ENCODE peak calls at places on chromosome 4, in eight cellular contexts. H is A549, A is GM23338, F is K562, D is SK-N-SH, M is HepG2, R is HCT116, V is GM12878. L is an unnamed sample. For H3K4me1, the result is how much of the 10 kb centered on the place peaks cover.

GRCh38 chr4:47662975-47663374 is 174.9 kb downstream of the CORIN start:
- DNase-seq in H (peak), A (peak), F (peak), D (no peak), M (peak), R (peak), V (no peak), L (no peak)

GRCh38 chr4:94181815-94182214 is 25.9 kb upstream of the SMARCAD1 start:
- DNase-seq in H (no peak), A (no peak), F (no peak), D (no peak), M (no peak), R (no peak), V (no peak), L (no peak)

GRCh38 chr4:55337944-55338343 is 8.1 kb upstream of the SRD5A3 start:
- DNase-seq in H (no peak), A (no peak), F (no peak), D (no peak), M (no peak), R (no peak), V (no peak), L (no peak)

GRCh38 chr4:120052840-120053239 is 13.8 kb downstream of the MAD2L1 start:
- DNase-seq in H (peak), A (no peak), F (peak), D (no peak), M (no peak), R (no peak), V (no peak), L (no peak)

GRCh38 chr4:81896936-81897335 is 425.2 kb upstream of the RASGEF1B start:
- DNase-seq in H (no peak), A (no peak), F (no peak), D (no peak), M (no peak), R (no peak), V (no peak), L (no peak)

GRCh38 chr4:142913461-142914030 is 67.4 kb upstream of the INPP4B start:
- DNase-seq in H (no peak), A (no peak), F (no peak), D (no peak), M (no peak), R (no peak), V (no peak), L (no peak)

GRCh38 chr4:88587285-88587684 is 5.0 kb upstream of the HERC3 start:
- DNase-seq in H (no peak), A (no peak), F (no peak), D (no peak), M (no peak), R (no peak), V (no peak), L (no peak)

GRCh38 chr4:40247350-40247749 is 50.5 kb downstream of the RHOH start:
- DNase-seq in H (no peak), A (no peak), F (no peak), D (no peak), M (no peak), R (no peak), V (no peak), L (no peak)

GRCh38 chr4:7852568-7853185 is 87.0 kb downstream of the AFAP1 start:
- DNase-seq in H (no peak), A (no peak), F (no peak), D (no peak), M (no peak), R (no peak), V (no peak), L (no peak)

GRCh38 chr4:1357356-1358248 is 10.6 kb downstream of the UVSSA start:
- DNase-seq in H (no peak), A (no peak), F (no peak), D (no peak), M (no peak), R (no peak), V (no peak), L (no peak)

GRCh38 chr4:163256680-163257343 is 75.6 kb downstream of the NPY1R start:
- DNase-seq in H (no peak), A (no peak), F (no peak), D (no peak), M (peak), R (no peak), V (no peak), L (no peak)

GRCh38 chr4:147599764-147600163 is 17.4 kb upstream of the TMEM184C start:
- DNase-seq in H (no peak), A (no peak), F (no peak), D (no peak), M (no peak), R (no peak), V (no peak), L (no peak)

GRCh38 chr4:136355970-136356369 is 1176.3 kb downstream of the PCDH18 start:
- DNase-seq in H (no peak), A (peak), F (no peak), D (no peak), M (no peak), R (no peak), V (no peak), L (no peak)
- TF ChIP-seq CTCF in H (no peak), A (no peak), F (no peak), D (no peak), M (no peak), R (no peak), V (no peak), L (no peak)

DNA sequence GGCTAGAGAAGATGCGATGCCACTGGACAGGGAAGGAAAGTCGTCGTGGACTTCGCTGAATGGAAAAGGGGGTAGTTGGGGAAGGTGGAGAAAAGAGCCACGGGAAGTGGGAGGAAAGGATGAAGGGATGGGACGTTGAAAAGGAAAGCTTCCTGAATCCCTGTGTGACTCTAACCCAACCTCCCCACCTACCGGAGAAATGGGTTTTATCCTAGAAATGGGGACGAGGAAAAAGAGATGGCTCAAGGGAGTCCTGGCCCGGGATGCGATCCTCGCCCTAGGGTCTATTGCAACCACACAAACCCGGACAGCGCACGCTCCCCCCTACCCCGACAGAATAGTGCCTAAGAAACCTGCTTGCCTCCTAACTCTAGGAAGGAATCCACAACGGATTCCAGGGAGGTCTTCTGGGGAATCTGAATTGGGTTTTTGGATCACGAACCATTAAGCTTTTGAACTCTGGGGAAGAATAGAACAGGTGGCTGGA is 738 bp upstream of the TSPAN5 start:
- DNase-seq in H (peak), A (peak), F (no peak), D (no peak), M (no peak), R (no peak), V (no peak), L (no peak)
- H3K4me1 ChIP-seq in H (under half), A (half or more), F (under half), D (under half), M (under half), R (half or more), V (under half), L (under half)

GRCh38 chr4:178273168-178273567 is 830.9 kb upstream of the AGA start:
- DNase-seq in H (no peak), A (no peak), F (no peak), D (no peak), M (no peak), R (no peak), V (no peak), L (no peak)

GRCh38 chr4:178271386-178271785 is 829.1 kb upstream of the AGA start:
- DNase-seq in H (no peak), A (no peak), F (no peak), D (peak), M (no peak), R (no peak), V (no peak), L (no peak)

DNA sequence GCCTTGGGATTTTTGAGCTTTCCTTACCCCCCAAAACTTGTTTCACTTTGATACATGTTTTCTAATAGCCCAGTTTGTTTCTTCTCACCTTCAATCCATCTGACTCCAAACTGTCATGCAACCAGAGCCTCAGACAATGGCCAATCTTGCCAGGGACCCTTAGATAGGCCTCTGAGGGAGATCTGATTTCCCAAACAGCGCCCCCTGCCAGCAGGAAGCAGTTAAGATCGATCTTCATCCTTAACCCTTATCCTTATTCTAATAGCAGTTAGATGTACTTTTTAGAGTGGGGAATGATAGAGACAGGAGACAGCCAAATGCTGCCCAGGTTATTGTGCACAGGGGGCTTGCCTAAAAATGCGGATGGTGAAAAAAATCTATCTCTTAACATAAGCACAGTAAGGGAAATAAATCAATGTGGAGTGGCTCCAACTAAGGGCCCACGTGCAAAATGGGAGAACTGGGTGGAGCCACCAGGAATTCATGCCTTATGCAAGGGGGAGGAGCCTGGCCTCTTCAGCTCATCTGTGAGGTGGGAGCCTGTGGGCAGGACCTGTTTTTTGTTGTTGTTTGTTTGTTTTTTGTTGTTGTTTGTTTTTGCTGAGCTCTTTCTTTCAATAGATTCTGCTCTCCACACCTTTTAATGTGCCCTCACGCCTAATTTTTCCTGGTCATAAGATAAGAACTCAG is 833.6 kb upstream of the AGA start:
- DNase-seq in H (peak), A (peak), F (peak), D (peak), M (no peak), R (no peak), V (no peak), L (no peak)
- TF ChIP-seq REST in H (no peak), A (no peak), F (no peak), D (no peak), M (no peak), R (no peak), V (no peak), L (no peak)

GRCh38 chr4:101035522-101035921 is 311.8 kb downstream of the PPP3CA start:
- DNase-seq in H (no peak), A (peak), F (no peak), D (no peak), M (no peak), R (no peak), V (no peak), L (no peak)

GRCh38 chr4:101037938-101038413 is 309.4 kb downstream of the PPP3CA start:
- DNase-seq in H (no peak), A (no peak), F (no peak), D (no peak), M (no peak), R (no peak), V (no peak), L (no peak)

GRCh38 chr4:101037249-101037648 is 310.1 kb downstream of the PPP3CA start:
- DNase-seq in H (no peak), A (no peak), F (no peak), D (no peak), M (peak), R (peak), V (no peak), L (no peak)

GRCh38 chr4:101031971-101032370 is 315.4 kb downstream of the PPP3CA start:
- DNase-seq in H (no peak), A (peak), F (no peak), D (no peak), M (no peak), R (no peak), V (no peak), L (no peak)

DNA sequence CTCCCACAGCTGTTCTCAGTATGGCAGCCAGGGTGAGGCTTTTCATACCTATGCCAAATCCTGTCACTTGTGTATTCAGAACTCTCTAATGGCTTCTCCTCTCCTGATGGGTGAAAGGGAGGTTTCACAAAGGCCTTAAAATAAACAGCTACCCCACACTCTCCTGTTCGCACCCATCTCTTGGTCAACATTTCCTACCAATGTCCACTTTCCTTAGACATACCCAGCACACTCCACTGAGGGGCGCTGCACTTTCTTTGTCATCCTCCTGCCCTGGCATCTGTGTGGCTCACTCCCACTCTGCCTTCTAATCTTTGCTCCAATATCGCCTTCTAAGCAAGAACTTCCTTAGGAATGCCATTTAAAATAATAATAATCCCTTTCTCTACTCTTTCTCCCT is 313.3 kb downstream of the PPP3CA start:
- DNase-seq in H (no peak), A (peak), F (no peak), D (no peak), M (no peak), R (no peak), V (no peak), L (no peak)
- TF ChIP-seq CTCF in H (no peak), A (peak), F (no peak), D (no peak), M (no peak), R (peak), V (no peak), L (peak)

GRCh38 chr4:118286685-118287084 is 66.1 kb downstream of the PRSS12 start:
- DNase-seq in H (no peak), A (no peak), F (no peak), D (no peak), M (no peak), R (no peak), V (no peak), L (no peak)
- H3K4me1 ChIP-seq in H (under half), A (under half), F (under half), D (under half), M (under half), R (under half), V (under half), L (under half)

GRCh38 chr4:74456056-74456744 is 11.3 kb downstream of the AREG start:
- DNase-seq in H (peak), A (no peak), F (no peak), D (no peak), M (no peak), R (no peak), V (no peak), L (no peak)

GRCh38 chr4:74455361-74456055 is 10.6 kb downstream of the AREG start:
- DNase-seq in H (no peak), A (no peak), F (no peak), D (no peak), M (no peak), R (no peak), V (no peak), L (no peak)

GRCh38 chr4:74453846-74454742 is 9.2 kb downstream of the AREG start:
- DNase-seq in H (no peak), A (no peak), F (no peak), D (no peak), M (no peak), R (no peak), V (no peak), L (no peak)

GRCh38 chr4:74453037-74453635 is 8.2 kb downstream of the AREG start:
- DNase-seq in H (peak), A (no peak), F (peak), D (no peak), M (no peak), R (no peak), V (no peak), L (no peak)

GRCh38 chr4:74456849-74457395 is 12.0 kb downstream of the AREG start:
- DNase-seq in H (peak), A (no peak), F (no peak), D (no peak), M (no peak), R (no peak), V (no peak), L (no peak)
- TF ChIP-seq REST in H (no peak), A (no peak), F (no peak), D (no peak), M (no peak), R (no peak), V (no peak), L (no peak)

DNA sequence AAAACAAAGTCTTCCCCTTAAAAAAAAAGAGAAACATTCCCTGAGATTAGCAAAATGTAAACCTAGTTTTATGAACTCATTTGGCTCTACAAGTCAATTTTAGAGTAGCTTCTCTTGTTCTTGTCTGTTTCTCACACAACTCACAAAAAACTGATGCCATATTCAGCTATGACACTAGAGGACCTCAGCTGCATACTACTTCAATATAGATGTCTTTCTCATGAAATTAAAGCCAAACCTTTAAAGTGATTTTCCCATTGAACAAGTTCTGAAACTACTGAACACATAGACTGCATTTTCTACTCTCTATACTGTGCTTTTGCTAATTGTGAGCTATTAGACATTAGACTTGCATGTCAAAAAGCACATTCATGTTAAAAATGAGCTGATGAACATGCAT is 49.8 kb downstream of the TBCK start:
- DNase-seq in H (peak), A (peak), F (peak), D (peak), M (peak), R (peak), V (peak), L (peak)
- TF ChIP-seq CTCF in H (peak), A (peak), F (peak), D (peak), M (peak), R (peak), V (peak), L (peak)

DNA sequence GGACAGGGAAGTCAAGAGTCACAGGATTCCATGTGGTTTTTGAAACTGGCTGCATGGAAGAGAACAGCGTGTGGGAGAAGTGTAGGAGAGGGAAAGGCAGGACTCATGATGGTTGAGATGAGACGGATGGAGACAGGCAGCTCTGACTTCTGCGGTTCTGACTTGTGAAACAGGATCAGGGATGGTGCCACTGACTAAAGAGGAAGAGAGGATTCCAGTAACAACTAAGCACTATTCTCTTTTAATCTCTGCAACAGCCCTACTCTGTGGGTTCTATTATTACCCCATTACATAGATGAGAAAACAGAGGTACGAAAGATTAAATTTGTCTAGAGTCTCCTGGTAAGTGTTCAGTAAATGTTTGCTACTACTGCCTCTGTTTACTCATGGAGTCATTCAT is 156.3 kb downstream of the CBR4 start:
- DNase-seq in H (no peak), A (no peak), F (no peak), D (no peak), M (no peak), R (no peak), V (peak), L (no peak)
- H3K4me1 ChIP-seq in H (under half), A (under half), F (under half), D (under half), M (under half), R (under half), V (under half), L (under half)

L was measured in Panc1.